ENCODE peak calls at places on chromosomes 3 and 15, in ten cellular contexts. W is fibroblast of pulmonary artery, R is Calu3, J is foreskin fibroblast, M is endothelial cell, X is brain microvascular endothelial cell, A is glutamatergic neuron, D is cardiac muscle cell, V is IMR-90, G is WTC11. C is an unnamed sample.

GRCh38 chr15:95737051-95737450 is 593.4 kb upstream of the NR2F2 start:
- DNase-seq in W (no peak), R (no peak), J (no peak), M (no peak), X (no peak), A (no peak), D (no peak), V (no peak), G (no peak), C (no peak)

GRCh38 chr3:126137490-126138130 is 42.8 kb downstream of the ALDH1L1 start:
- DNase-seq in W (no peak), R (peak), J (no peak), M (peak), X (no peak), A (no peak), D (no peak), V (no peak), G (no peak), C (no peak)

GRCh38 chr3:191492601-191493000 is 31.6 kb downstream of the PYDC2 start:
- DNase-seq in W (peak), R (no peak), J (no peak), M (no peak), X (no peak), A (no peak), D (no peak), V (peak), G (no peak), C (no peak)

GRCh38 chr3:179732661-179733348 is 80.0 kb downstream of the USP13 start:
- DNase-seq in W (no peak), R (no peak), J (no peak), M (no peak), X (no peak), A (peak), D (no peak), V (no peak), G (no peak), C (no peak)

GRCh38 chr3:155334897-155335883 is 41.7 kb upstream of the STRIT1 start:
- DNase-seq in W (peak), R (no peak), J (no peak), M (peak), X (no peak), A (no peak), D (no peak), V (no peak), G (no peak), C (no peak)

GRCh38 chr3:147616998-147617619 is 207.9 kb downstream of the ZIC1 start:
- DNase-seq in W (peak), R (no peak), J (no peak), M (no peak), X (no peak), A (no peak), D (peak), V (peak), G (no peak), C (no peak)

GRCh38 chr3:152448091-152448490 is 179.4 kb downstream of the MBNL1 start:
- DNase-seq in W (no peak), R (no peak), J (no peak), M (no peak), X (no peak), A (no peak), D (no peak), V (no peak), G (no peak), C (no peak)

GRCh38 chr3:183743231-183743630 is 45.6 kb downstream of the YEATS2 start:
- DNase-seq in W (no peak), R (no peak), J (no peak), M (no peak), X (no peak), A (no peak), D (no peak), V (no peak), G (no peak), C (no peak)

GRCh38 chr15:77482570-77482969 is 61.9 kb downstream of the HMG20A start:
- DNase-seq in W (peak), R (no peak), J (peak), M (no peak), X (peak), A (no peak), D (no peak), V (peak), G (no peak), C (no peak)

GRCh38 chr3:116339441-116340028 is 105.8 kb downstream of the LSAMP start:
- DNase-seq in W (peak), R (no peak), J (peak), M (no peak), X (peak), A (no peak), D (no peak), V (peak), G (no peak), C (no peak)

GRCh38 chr15:71549697-71550096 is 260.7 kb upstream of the NR2E3 start:
- DNase-seq in W (no peak), R (no peak), J (no peak), M (no peak), X (no peak), A (no peak), D (no peak), V (no peak), G (no peak), C (no peak)

GRCh38 chr3:142624725-142625440 is 28.7 kb downstream of the PLS1 start:
- DNase-seq in W (no peak), R (no peak), J (no peak), M (no peak), X (no peak), A (no peak), D (no peak), V (no peak), G (no peak), C (no peak)

GRCh38 chr15:33584797-33585196 is 274.0 kb downstream of the RYR3 start:
- DNase-seq in W (peak), R (no peak), J (no peak), M (no peak), X (no peak), A (no peak), D (no peak), V (peak), G (no peak), C (no peak)

GRCh38 chr3:144073698-144074097 is 102.1 kb downstream of the DIPK2A start:
- DNase-seq in W (no peak), R (no peak), J (no peak), M (no peak), X (no peak), A (no peak), D (no peak), V (no peak), G (no peak), C (no peak)

GRCh38 chr15:92958105-92958504 is 58.0 kb downstream of the CHD2 start:
- DNase-seq in W (no peak), R (no peak), J (no peak), M (no peak), X (peak), A (no peak), D (no peak), V (peak), G (no peak), C (no peak)

DNA sequence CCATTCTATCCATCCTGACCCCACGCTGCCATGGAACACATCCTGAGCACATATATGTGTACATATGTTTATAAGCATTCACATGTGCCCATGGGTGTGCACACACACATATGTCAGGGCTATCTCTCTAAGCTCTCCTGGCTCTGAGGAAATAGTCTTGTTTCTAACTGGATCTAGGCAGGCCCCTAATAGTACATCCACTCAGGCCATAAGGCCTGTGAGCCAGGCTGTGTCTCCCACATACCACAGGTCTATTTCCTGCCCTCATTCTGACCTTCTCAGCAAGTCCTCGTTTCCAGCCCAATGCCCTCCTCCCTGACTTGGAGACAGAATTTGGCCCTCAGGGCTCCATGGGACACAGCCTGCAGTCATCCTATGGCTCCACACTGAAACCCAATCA is 284.8 kb upstream of the CTNNB1 start:
- DNase-seq in W (no peak), R (no peak), J (no peak), M (no peak), X (no peak), A (no peak), D (no peak), V (no peak), G (no peak), C (no peak)
- TF ChIP-seq CTCF in W (no peak), R (no peak), J (no peak), M (no peak), X (no peak), A (no peak), D (no peak), V (no peak), G (no peak), C (no peak)

GRCh38 chr3:173789530-173789929 is 392.0 kb downstream of the NLGN1 start:
- DNase-seq in W (peak), R (no peak), J (peak), M (no peak), X (no peak), A (no peak), D (no peak), V (peak), G (no peak), C (no peak)

GRCh38 chr3:173785004-173785403 is 387.5 kb downstream of the NLGN1 start:
- DNase-seq in W (no peak), R (no peak), J (no peak), M (no peak), X (no peak), A (peak), D (peak), V (no peak), G (peak), C (no peak)
- TF ChIP-seq CTCF in W (no peak), R (no peak), J (no peak), M (no peak), X (no peak), A (no peak), D (no peak), V (no peak), G (no peak), C (no peak)

GRCh38 chr15:31758126-31758525 is 272.2 kb upstream of the CHRNA7 start:
- DNase-seq in W (peak), R (peak), J (no peak), M (peak), X (peak), A (no peak), D (no peak), V (peak), G (no peak), C (no peak)
- TF ChIP-seq CTCF in W (no peak), R (no peak), J (no peak), M (no peak), X (no peak), A (no peak), D (no peak), V (no peak), G (no peak), C (no peak)

DNA sequence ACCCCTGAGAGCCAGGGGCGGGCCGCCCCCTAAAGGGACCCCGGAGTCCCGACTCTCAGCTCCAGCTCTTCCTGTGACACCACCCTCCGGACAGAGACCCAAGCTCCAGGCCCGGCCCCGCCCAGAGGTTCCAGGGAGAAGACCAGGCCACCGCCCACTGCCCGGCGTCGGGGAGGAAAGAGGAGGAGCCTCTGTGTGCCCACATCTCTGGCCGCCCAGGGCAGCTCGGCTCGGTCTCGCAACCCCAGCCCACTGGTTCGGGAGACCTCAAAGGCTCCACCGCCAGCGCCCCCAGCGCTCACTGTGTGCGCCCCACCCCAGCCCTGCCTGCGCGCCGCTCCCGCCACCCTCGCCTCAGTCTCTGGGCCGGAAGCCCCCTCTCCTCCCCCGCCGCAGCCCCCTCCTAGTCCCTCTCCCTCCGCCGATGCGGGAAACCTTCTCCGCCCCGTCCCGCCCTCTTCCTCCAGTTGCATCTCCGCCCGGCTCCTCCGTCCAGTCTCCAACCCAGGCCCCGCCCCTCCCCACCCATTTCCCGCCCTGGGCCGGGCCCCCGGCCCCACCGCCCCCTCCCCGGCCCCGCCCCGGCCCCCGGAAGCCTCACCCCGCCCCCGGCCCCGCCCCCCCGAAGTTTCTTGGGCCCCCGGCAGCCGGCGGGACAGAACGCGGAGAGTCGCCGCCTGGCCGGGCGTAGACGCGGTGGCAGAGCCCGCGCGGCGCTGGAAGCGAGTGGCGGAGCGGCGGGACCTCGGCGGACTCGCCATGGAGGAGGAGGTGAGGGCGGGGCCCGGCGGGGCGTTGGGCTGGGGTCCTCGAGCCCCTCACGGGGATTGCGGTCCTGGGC is at the start of gene PLEKHO2:
- DNase-seq in W (peak), R (peak), J (peak), M (peak), X (peak), A (peak), D (peak), V (peak), G (peak), C (peak)
- TF ChIP-seq CTCF in W (peak), R (peak), J (peak), M (no peak), X (no peak), A (peak), D (peak), V (peak), G (no peak), C (no peak)

GRCh38 chr3:66572938-66573710 is 72.3 kb upstream of the LRIG1 start:
- DNase-seq in W (no peak), R (peak), J (no peak), M (peak), X (no peak), A (peak), D (peak), V (no peak), G (peak), C (no peak)
- TF ChIP-seq CTCF in W (peak), R (no peak), J (no peak), M (peak), X (peak), A (peak), D (peak), V (peak), G (peak), C (no peak)

GRCh38 chr3:115252679-115253078 is 105.6 kb upstream of the ZBTB20 start:
- DNase-seq in W (no peak), R (no peak), J (no peak), M (no peak), X (no peak), A (no peak), D (no peak), V (no peak), G (no peak), C (no peak)
- TF ChIP-seq CTCF in W (no peak), R (no peak), J (no peak), M (no peak), X (no peak), A (no peak), D (no peak), V (no peak), G (no peak), C (no peak)

GRCh38 chr3:53069422-53070068 is 23.7 kb upstream of the SFMBT1 start:
- DNase-seq in W (peak), R (no peak), J (no peak), M (no peak), X (peak), A (no peak), D (no peak), V (peak), G (no peak), C (no peak)
- TF ChIP-seq CTCF in W (no peak), R (no peak), J (no peak), M (no peak), X (peak), A (no peak), D (peak), V (no peak), G (no peak), C (no peak)

GRCh38 chr3:27861047-27862036 is 139.2 kb upstream of the EOMES start:
- DNase-seq in W (no peak), R (no peak), J (no peak), M (no peak), X (no peak), A (no peak), D (no peak), V (no peak), G (no peak), C (no peak)

GRCh38 chr3:27859821-27860220 is 137.7 kb upstream of the EOMES start:
- DNase-seq in W (no peak), R (no peak), J (no peak), M (no peak), X (no peak), A (no peak), D (no peak), V (no peak), G (no peak), C (no peak)
- TF ChIP-seq CTCF in W (no peak), R (no peak), J (no peak), M (no peak), X (no peak), A (no peak), D (no peak), V (no peak), G (no peak), C (no peak)

GRCh38 chr3:73069775-73070444 is 8.5 kb downstream of the EBLN2 start:
- DNase-seq in W (no peak), R (no peak), J (no peak), M (no peak), X (no peak), A (no peak), D (no peak), V (no peak), G (no peak), C (no peak)

GRCh38 chr3:73071952-73072351 is 10.5 kb downstream of the EBLN2 start:
- DNase-seq in W (no peak), R (no peak), J (no peak), M (no peak), X (no peak), A (no peak), D (no peak), V (no peak), G (no peak), C (no peak)

GRCh38 chr3:73072634-73073033 is 11.2 kb downstream of the EBLN2 start:
- DNase-seq in W (no peak), R (no peak), J (no peak), M (no peak), X (no peak), A (no peak), D (no peak), V (no peak), G (no peak), C (no peak)

GRCh38 chr3:73069187-73069586 is 7.7 kb downstream of the EBLN2 start:
- DNase-seq in W (no peak), R (no peak), J (no peak), M (no peak), X (no peak), A (no peak), D (no peak), V (no peak), G (no peak), C (no peak)

GRCh38 chr3:73070675-73071575 is 9.5 kb downstream of the EBLN2 start:
- DNase-seq in W (peak), R (no peak), J (no peak), M (no peak), X (peak), A (no peak), D (no peak), V (peak), G (no peak), C (no peak)
- TF ChIP-seq CTCF in W (no peak), R (no peak), J (no peak), M (no peak), X (no peak), A (no peak), D (no peak), V (no peak), G (no peak), C (no peak)

C was measured in activated B cell treated with CpG ODN at 0.5 μM for 24 hours.